ENCODE peak calls at places on chromosomes 1 and 21, in nine cellular contexts. One of them, this sample, is unnamed. For H3K36me3 and H3K27me3, the result is how much of the 10 kb centered on the place peaks cover.

GRCh38 chr1:36083219-36083618 is 675 bp upstream of the TEKT2 start:
- DNase-seq in GM06990: no peak
- DNase-seq in lung: no peak
- DNase-seq in gastrocnemius medialis: no peak
- DNase-seq in prostate gland: no peak
- DNase-seq in SK-N-SH: no peak
- DNase-seq in ascending aorta: no peak
- DNase-seq in cardiac muscle cell: no peak
- DNase-seq in adrenal gland: no peak
- DNase-seq in this sample: peak

GRCh38 chr1:5992814-5993552 is 758 bp upstream of the NPHP4 start:
- DNase-seq in GM06990: peak
- DNase-seq in lung: no peak
- DNase-seq in gastrocnemius medialis: no peak
- DNase-seq in prostate gland: no peak
- DNase-seq in SK-N-SH: peak
- DNase-seq in ascending aorta: no peak
- DNase-seq in cardiac muscle cell: no peak
- DNase-seq in adrenal gland: no peak
- DNase-seq in this sample: peak

GRCh38 chr1:39575191-39576015 is 1.2 kb downstream of the PABPC4 start:
- DNase-seq in GM06990: no peak
- DNase-seq in lung: peak
- DNase-seq in gastrocnemius medialis: peak
- DNase-seq in prostate gland: peak
- DNase-seq in SK-N-SH: peak
- DNase-seq in ascending aorta: peak
- DNase-seq in cardiac muscle cell: peak
- DNase-seq in adrenal gland: peak
- DNase-seq in this sample: peak

GRCh38 chr1:98110674-98111073 is 189.8 kb upstream of the DPYD start:
- DNase-seq in GM06990: no peak
- DNase-seq in lung: no peak
- DNase-seq in gastrocnemius medialis: no peak
- DNase-seq in prostate gland: no peak
- DNase-seq in SK-N-SH: no peak
- DNase-seq in ascending aorta: no peak
- DNase-seq in cardiac muscle cell: no peak
- DNase-seq in adrenal gland: no peak
- DNase-seq in this sample: no peak

GRCh38 chr1:13554798-13555197 is 28.8 kb upstream of the PDPN start:
- DNase-seq in GM06990: no peak
- DNase-seq in lung: no peak
- DNase-seq in gastrocnemius medialis: no peak
- DNase-seq in prostate gland: no peak
- DNase-seq in SK-N-SH: no peak
- DNase-seq in ascending aorta: no peak
- DNase-seq in cardiac muscle cell: no peak
- DNase-seq in adrenal gland: no peak
- DNase-seq in this sample: no peak

GRCh38 chr1:36717431-36717830 is 234.7 kb upstream of the CSF3R start:
- DNase-seq in GM06990: no peak
- DNase-seq in lung: no peak
- DNase-seq in gastrocnemius medialis: no peak
- DNase-seq in prostate gland: no peak
- DNase-seq in SK-N-SH: no peak
- DNase-seq in ascending aorta: no peak
- DNase-seq in cardiac muscle cell: no peak
- DNase-seq in adrenal gland: no peak
- DNase-seq in this sample: no peak

GRCh38 chr1:7672864-7673263 is 98.2 kb upstream of the VAMP3 start:
- DNase-seq in GM06990: no peak
- DNase-seq in lung: no peak
- DNase-seq in gastrocnemius medialis: no peak
- DNase-seq in prostate gland: no peak
- DNase-seq in SK-N-SH: peak
- DNase-seq in ascending aorta: no peak
- DNase-seq in cardiac muscle cell: no peak
- DNase-seq in adrenal gland: no peak
- DNase-seq in this sample: no peak

GRCh38 chr1:63713627-63714481 is 60.0 kb upstream of the ROR1 start:
- DNase-seq in GM06990: no peak
- DNase-seq in lung: no peak
- DNase-seq in gastrocnemius medialis: no peak
- DNase-seq in prostate gland: no peak
- DNase-seq in SK-N-SH: no peak
- DNase-seq in ascending aorta: no peak
- DNase-seq in cardiac muscle cell: peak
- DNase-seq in adrenal gland: no peak
- DNase-seq in this sample: no peak

GRCh38 chr1:61993331-61993961 is 201.2 kb upstream of the L1TD1 start:
- DNase-seq in GM06990: no peak
- DNase-seq in lung: no peak
- DNase-seq in gastrocnemius medialis: no peak
- DNase-seq in prostate gland: no peak
- DNase-seq in SK-N-SH: no peak
- DNase-seq in ascending aorta: no peak
- DNase-seq in cardiac muscle cell: peak
- DNase-seq in adrenal gland: no peak
- DNase-seq in this sample: no peak

GRCh38 chr1:200535605-200536004 is 84.9 kb downstream of the KIF14 start:
- DNase-seq in GM06990: no peak
- DNase-seq in lung: no peak
- DNase-seq in gastrocnemius medialis: no peak
- DNase-seq in prostate gland: no peak
- DNase-seq in SK-N-SH: peak
- DNase-seq in ascending aorta: no peak
- DNase-seq in cardiac muscle cell: peak
- DNase-seq in adrenal gland: peak
- DNase-seq in this sample: peak

GRCh38 chr1:34885405-34886247 is 26.1 kb upstream of the SMIM12 start:
- DNase-seq in GM06990: no peak
- DNase-seq in lung: peak
- DNase-seq in gastrocnemius medialis: no peak
- DNase-seq in prostate gland: no peak
- DNase-seq in SK-N-SH: no peak
- DNase-seq in ascending aorta: no peak
- DNase-seq in cardiac muscle cell: peak
- DNase-seq in adrenal gland: peak
- DNase-seq in this sample: peak

GRCh38 chr1:61746768-61747167 is 4.5 kb downstream of the PATJ start:
- DNase-seq in GM06990: no peak
- DNase-seq in lung: no peak
- DNase-seq in gastrocnemius medialis: no peak
- DNase-seq in prostate gland: no peak
- DNase-seq in SK-N-SH: no peak
- DNase-seq in ascending aorta: no peak
- DNase-seq in cardiac muscle cell: peak
- DNase-seq in adrenal gland: no peak
- DNase-seq in this sample: no peak

GRCh38 chr1:27027575-27028250 is 15.1 kb upstream of the TENT5B start:
- DNase-seq in GM06990: no peak
- DNase-seq in lung: no peak
- DNase-seq in gastrocnemius medialis: no peak
- DNase-seq in prostate gland: peak
- DNase-seq in SK-N-SH: no peak
- DNase-seq in ascending aorta: no peak
- DNase-seq in cardiac muscle cell: peak
- DNase-seq in adrenal gland: no peak
- DNase-seq in this sample: no peak

GRCh38 chr1:236576004-236576403 is 28.3 kb downstream of the HEATR1 start:
- DNase-seq in GM06990: no peak
- DNase-seq in lung: no peak
- DNase-seq in gastrocnemius medialis: no peak
- DNase-seq in prostate gland: no peak
- DNase-seq in SK-N-SH: no peak
- DNase-seq in ascending aorta: no peak
- DNase-seq in cardiac muscle cell: peak
- DNase-seq in adrenal gland: no peak
- DNase-seq in this sample: no peak

DNA sequence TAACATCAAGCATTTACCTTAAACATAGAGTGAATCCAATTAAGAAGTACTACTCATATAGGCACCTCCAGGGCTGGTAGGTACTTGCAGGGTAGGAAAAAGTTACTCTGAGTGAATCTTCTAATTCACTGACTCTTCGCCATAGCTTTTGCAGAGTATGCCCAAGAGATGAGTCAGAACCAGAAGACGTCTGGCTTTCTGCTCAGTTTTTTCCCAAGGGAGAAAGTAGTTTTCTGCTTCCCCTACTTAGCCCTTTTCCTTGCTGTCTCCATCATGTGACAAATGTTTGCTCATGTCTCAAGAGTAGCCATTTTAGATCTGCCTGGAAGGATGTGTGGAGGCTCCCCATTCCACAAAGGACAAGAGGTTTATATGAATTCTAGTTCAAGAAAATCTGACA is 98.7 kb downstream of the ASH1L start:
- DNase-seq in GM06990: no peak
- DNase-seq in lung: no peak
- DNase-seq in gastrocnemius medialis: no peak
- DNase-seq in prostate gland: no peak
- DNase-seq in SK-N-SH: no peak
- DNase-seq in ascending aorta: no peak
- DNase-seq in cardiac muscle cell: peak
- DNase-seq in adrenal gland: no peak
- DNase-seq in this sample: no peak
- H3K4me3 ChIP-seq in GM06990: no peak
- H3K4me3 ChIP-seq in lung: no peak
- H3K4me3 ChIP-seq in gastrocnemius medialis: no peak
- H3K4me3 ChIP-seq in prostate gland: no peak
- H3K4me3 ChIP-seq in SK-N-SH: no peak
- H3K4me3 ChIP-seq in ascending aorta: no peak
- H3K4me3 ChIP-seq in cardiac muscle cell: no peak
- H3K4me3 ChIP-seq in adrenal gland: no peak
- H3K4me3 ChIP-seq in this sample: no peak

DNA sequence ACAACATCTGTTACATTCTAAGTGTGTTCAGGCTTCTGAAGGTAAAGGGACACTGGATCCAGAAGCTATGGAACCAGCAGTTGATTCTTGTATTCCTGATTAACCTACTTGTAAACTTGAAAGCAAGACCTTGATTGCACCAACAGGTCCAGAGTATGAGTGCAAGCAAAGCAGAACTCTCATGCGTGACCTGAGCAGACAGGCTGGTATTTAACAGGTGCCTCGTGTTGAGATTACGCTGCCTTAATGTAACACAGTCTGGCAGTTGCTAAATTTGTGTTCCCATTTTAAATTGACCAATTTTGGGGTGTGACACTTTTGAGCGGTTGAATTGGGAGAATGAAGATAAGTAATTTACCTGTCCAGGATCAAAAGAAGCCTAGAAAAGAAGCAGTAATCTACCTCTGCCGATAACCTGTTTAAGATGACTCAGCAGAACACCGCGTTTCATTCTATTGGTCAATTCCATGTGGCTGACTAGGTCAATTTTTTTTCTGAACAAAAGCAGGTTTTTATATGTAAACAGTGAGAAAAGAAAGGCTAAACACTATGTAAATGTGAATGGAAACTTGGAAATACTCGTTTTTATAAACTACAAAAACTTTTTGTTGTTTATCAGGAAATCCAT is 147.6 kb downstream of the DYRK1A start:
- DNase-seq in GM06990: no peak
- DNase-seq in lung: no peak
- DNase-seq in gastrocnemius medialis: no peak
- DNase-seq in prostate gland: no peak
- DNase-seq in SK-N-SH: no peak
- DNase-seq in ascending aorta: no peak
- DNase-seq in cardiac muscle cell: no peak
- DNase-seq in adrenal gland: no peak
- DNase-seq in this sample: no peak
- H3K36me3 ChIP-seq in GM06990: under half
- H3K36me3 ChIP-seq in lung: under half
- H3K36me3 ChIP-seq in gastrocnemius medialis: half or more
- H3K36me3 ChIP-seq in prostate gland: under half
- H3K36me3 ChIP-seq in SK-N-SH: half or more
- H3K36me3 ChIP-seq in ascending aorta: half or more
- H3K36me3 ChIP-seq in cardiac muscle cell: under half
- H3K36me3 ChIP-seq in adrenal gland: under half
- H3K36me3 ChIP-seq in this sample: under half

GRCh38 chr1:3160647-3161046 is 91.6 kb downstream of the PRDM16 start:
- DNase-seq in GM06990: no peak
- DNase-seq in lung: no peak
- DNase-seq in gastrocnemius medialis: no peak
- DNase-seq in prostate gland: no peak
- DNase-seq in SK-N-SH: no peak
- DNase-seq in ascending aorta: no peak
- DNase-seq in cardiac muscle cell: no peak
- DNase-seq in adrenal gland: no peak
- DNase-seq in this sample: no peak
- H3K27me3 ChIP-seq in GM06990: under half
- H3K27me3 ChIP-seq in lung: under half
- H3K27me3 ChIP-seq in gastrocnemius medialis: under half
- H3K27me3 ChIP-seq in prostate gland: under half
- H3K27me3 ChIP-seq in SK-N-SH: under half
- H3K27me3 ChIP-seq in ascending aorta: under half
- H3K27me3 ChIP-seq in cardiac muscle cell: under half
- H3K27me3 ChIP-seq in adrenal gland: under half
- H3K27me3 ChIP-seq in this sample: under half

GRCh38 chr1:224534731-224535130 is 81.4 kb upstream of the CNIH3 start:
- DNase-seq in GM06990: no peak
- DNase-seq in lung: no peak
- DNase-seq in gastrocnemius medialis: no peak
- DNase-seq in prostate gland: no peak
- DNase-seq in SK-N-SH: no peak
- DNase-seq in ascending aorta: no peak
- DNase-seq in cardiac muscle cell: no peak
- DNase-seq in adrenal gland: no peak
- DNase-seq in this sample: no peak

GRCh38 chr1:224533517-224533916 is 82.6 kb upstream of the CNIH3 start:
- DNase-seq in GM06990: no peak
- DNase-seq in lung: no peak
- DNase-seq in gastrocnemius medialis: no peak
- DNase-seq in prostate gland: no peak
- DNase-seq in SK-N-SH: no peak
- DNase-seq in ascending aorta: no peak
- DNase-seq in cardiac muscle cell: no peak
- DNase-seq in adrenal gland: no peak
- DNase-seq in this sample: no peak

GRCh38 chr1:224539971-224540370 is 76.1 kb upstream of the CNIH3 start:
- DNase-seq in GM06990: no peak
- DNase-seq in lung: peak
- DNase-seq in gastrocnemius medialis: no peak
- DNase-seq in prostate gland: no peak
- DNase-seq in SK-N-SH: no peak
- DNase-seq in ascending aorta: no peak
- DNase-seq in cardiac muscle cell: no peak
- DNase-seq in adrenal gland: no peak
- DNase-seq in this sample: no peak

GRCh38 chr1:224540535-224540934 is 75.6 kb upstream of the CNIH3 start:
- DNase-seq in GM06990: no peak
- DNase-seq in lung: no peak
- DNase-seq in gastrocnemius medialis: no peak
- DNase-seq in prostate gland: no peak
- DNase-seq in SK-N-SH: no peak
- DNase-seq in ascending aorta: no peak
- DNase-seq in cardiac muscle cell: no peak
- DNase-seq in adrenal gland: no peak
- DNase-seq in this sample: no peak

DNA sequence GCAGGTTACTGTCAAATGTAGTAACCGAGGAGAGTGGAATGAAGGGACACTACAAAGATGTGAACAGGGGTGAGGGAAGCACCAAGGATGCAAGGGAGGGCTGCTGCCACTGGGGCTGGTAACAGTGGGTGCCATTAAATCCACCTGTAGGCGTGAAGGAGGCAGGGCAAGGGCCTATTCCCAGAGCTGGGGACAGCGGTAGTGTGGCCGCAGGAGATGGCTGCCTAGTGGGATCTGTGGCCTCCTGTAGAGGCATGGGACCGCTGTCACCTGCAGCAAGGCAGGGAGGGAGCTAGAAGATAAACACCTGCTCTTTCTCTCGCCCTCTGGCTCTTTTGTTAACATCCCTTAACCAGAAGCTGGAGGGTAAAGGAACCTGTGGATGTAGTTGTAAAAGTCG is 80.5 kb upstream of the CNIH3 start:
- DNase-seq in GM06990: no peak
- DNase-seq in lung: no peak
- DNase-seq in gastrocnemius medialis: no peak
- DNase-seq in prostate gland: no peak
- DNase-seq in SK-N-SH: no peak
- DNase-seq in ascending aorta: no peak
- DNase-seq in cardiac muscle cell: no peak
- DNase-seq in adrenal gland: no peak
- DNase-seq in this sample: no peak
- H3K4me3 ChIP-seq in GM06990: no peak
- H3K4me3 ChIP-seq in lung: no peak
- H3K4me3 ChIP-seq in gastrocnemius medialis: no peak
- H3K4me3 ChIP-seq in prostate gland: no peak
- H3K4me3 ChIP-seq in SK-N-SH: no peak
- H3K4me3 ChIP-seq in ascending aorta: no peak
- H3K4me3 ChIP-seq in cardiac muscle cell: no peak
- H3K4me3 ChIP-seq in adrenal gland: no peak
- H3K4me3 ChIP-seq in this sample: no peak